ENCODE peak calls at places on chromosomes 12 and 14, in ten cellular contexts. F, R, J, Z, C, O, K, Q, V and Y are unnamed samples.

GRCh38 chr12:101928556-101928955 is 51.2 kb downstream of the DRAM1 start:
- DNase-seq in K (no peak), C (no peak), Z (no peak), F (no peak), V (no peak), R (no peak), O (no peak), Q (no peak), J (no peak), Y (no peak)

GRCh38 chr12:37543966-37544668 is 772.5 kb upstream of the ALG10B start:
- DNase-seq in Q (no peak), Z (no peak), F (no peak), K (no peak), O (no peak), J (no peak), C (no peak), V (no peak), R (no peak), Y (no peak)

GRCh38 chr12:50174971-50175715 is 8.0 kb upstream of the CERS5 start:
- DNase-seq in Z (no peak), O (no peak), F (no peak), R (peak), Q (peak), J (peak), V (peak), K (peak), C (no peak), Y (no peak)

GRCh38 chr14:95538801-95539509 is 4.1 kb downstream of the GLRX5 start:
- DNase-seq in J (no peak), R (no peak), Z (no peak), C (no peak), Q (no peak), O (no peak), K (no peak), V (no peak), F (no peak), Y (no peak)

GRCh38 chr14:73714656-73715081 is 485 bp upstream of the PNMA1 start:
- DNase-seq in V (no peak), R (no peak), Q (no peak), F (no peak), C (no peak), K (no peak), Z (no peak), J (no peak), O (no peak), Y (no peak)

GRCh38 chr12:3836641-3837040 is 36.6 kb downstream of the PARP11 start:
- DNase-seq in Z (no peak), Q (no peak), O (no peak), R (no peak), V (no peak), C (no peak), J (no peak), K (no peak), F (no peak), Y (no peak)

GRCh38 chr12:54980341-54980740 is 4.2 kb downstream of the TESPA1 start:
- DNase-seq in O (no peak), J (no peak), Z (no peak), Q (no peak), K (no peak), C (no peak), F (no peak), V (no peak), R (no peak), Y (no peak)

GRCh38 chr12:33205986-33206385 is 233.6 kb downstream of the SYT10 start:
- DNase-seq in Q (no peak), K (no peak), J (no peak), V (no peak), O (peak), C (no peak), R (no peak), Z (no peak), F (no peak), Y (no peak)

GRCh38 chr12:65334534-65334933 is 56.1 kb downstream of the MSRB3 start:
- DNase-seq in F (no peak), O (peak), Q (no peak), R (no peak), C (no peak), J (peak), V (no peak), Z (no peak), K (no peak), Y (no peak)

GRCh38 chr12:83763425-83763824 is 1076.7 kb downstream of the TMTC2 start:
- DNase-seq in F (no peak), Z (no peak), O (peak), C (no peak), V (no peak), Q (no peak), K (no peak), J (no peak), R (no peak), Y (no peak)

GRCh38 chr12:72901685-72902084 is 629.5 kb downstream of the TRHDE start:
- DNase-seq in O (no peak), C (no peak), V (no peak), K (no peak), Z (no peak), R (no peak), Q (no peak), J (no peak), F (no peak), Y (no peak)

GRCh38 chr12:92094751-92095161 is 50.9 kb downstream of the BTG1 start:
- DNase-seq in K (no peak), O (no peak), C (no peak), J (no peak), R (no peak), V (no peak), Q (no peak), Z (no peak), F (no peak), Y (peak)

GRCh38 chr14:104979758-104980591 is 1.8 kb upstream of the AHNAK2 start:
- DNase-seq in K (peak), V (no peak), F (no peak), J (peak), O (peak), Q (no peak), R (no peak), C (peak), Z (no peak), Y (no peak)

GRCh38 chr12:28987538-28988383 is 161.3 kb upstream of the FAR2 start:
- DNase-seq in J (no peak), O (no peak), K (no peak), C (no peak), R (no peak), F (no peak), Q (no peak), Z (no peak), V (no peak), Y (no peak)

GRCh38 chr14:59454131-59454530 is 11.0 kb downstream of the GPR135 start:
- DNase-seq in F (no peak), V (no peak), K (no peak), C (no peak), R (no peak), J (no peak), Q (peak), O (peak), Z (no peak), Y (peak)

GRCh38 chr14:75725481-75725880 is 64.4 kb downstream of the TTLL5 start:
- DNase-seq in K (no peak), C (peak), J (no peak), V (no peak), Q (no peak), Z (no peak), O (no peak), R (no peak), F (no peak), Y (no peak)

GRCh38 chr12:40622246-40622838 is 69.9 kb upstream of the CNTN1 start:
- DNase-seq in C (no peak), K (peak), O (peak), Q (peak), J (peak), F (no peak), V (peak), Z (no peak), R (no peak), Y (peak)